ENCODE peak calls at places on chromosome 6, in eight cellular contexts. P, O, N, Z, R, X, J and C are unnamed samples.

GRCh38 chr6:167471548-167471930 is 146.7 kb downstream of the TTLL2 start:
- DNase-seq in Z (no peak), N (no peak), X (no peak), J (no peak), R (no peak), O (peak), P (no peak), C (no peak)

GRCh38 chr6:137352859-137353258 is 133.7 kb upstream of the IFNGR1 start:
- DNase-seq in O (peak), N (no peak), R (no peak), J (no peak), X (no peak), P (no peak), Z (no peak), C (no peak)

GRCh38 chr6:32954983-32955802 is 2.3 kb upstream of the HLA-DMA start:
- DNase-seq in J (no peak), O (no peak), R (no peak), Z (no peak), P (no peak), X (peak), N (no peak), C (no peak)

GRCh38 chr6:76771076-76771634 is 692.1 kb downstream of the HTR1B start:
- DNase-seq in Z (no peak), R (no peak), P (no peak), O (peak), J (peak), X (peak), N (no peak), C (no peak)

GRCh38 chr6:142842423-142843261 is 102.3 kb downstream of the HIVEP2 start:
- DNase-seq in Z (peak), P (peak), O (no peak), J (no peak), N (no peak), R (no peak), X (peak), C (peak)

GRCh38 chr6:3456395-3456767 is 469 bp downstream of the SLC22A23 start:
- DNase-seq in P (no peak), R (no peak), O (no peak), N (no peak), X (no peak), Z (no peak), J (no peak), C (no peak)

GRCh38 chr6:118309337-118310093 is 238.6 kb upstream of the PLN start:
- DNase-seq in O (no peak), Z (no peak), X (no peak), R (no peak), N (no peak), P (no peak), J (no peak), C (no peak)

GRCh38 chr6:159720708-159721107 is 6.6 kb upstream of the WTAP start:
- DNase-seq in X (peak), R (no peak), Z (no peak), O (peak), P (peak), J (peak), N (peak), C (peak)

GRCh38 chr6:140609956-140610355 is 1235.5 kb upstream of the CITED2 start:
- DNase-seq in O (no peak), R (no peak), P (no peak), X (no peak), N (no peak), J (no peak), Z (no peak), C (no peak)

GRCh38 chr6:149983145-149983544 is 19.4 kb downstream of the ULBP1 start:
- DNase-seq in R (no peak), N (no peak), P (no peak), X (no peak), Z (no peak), J (no peak), O (no peak), C (no peak)

GRCh38 chr6:2403546-2403945 is 158.1 kb upstream of the GMDS start:
- DNase-seq in O (no peak), X (no peak), J (peak), P (no peak), N (no peak), R (no peak), Z (no peak), C (no peak)

GRCh38 chr6:48765352-48765961 is 654.5 kb upstream of the PTCHD4 start:
- DNase-seq in X (peak), N (no peak), R (peak), P (no peak), J (peak), Z (peak), O (peak), C (no peak)

GRCh38 chr6:36094238-36094637 is 36.1 kb upstream of the MAPK13 start:
- DNase-seq in J (no peak), O (no peak), R (no peak), P (no peak), N (no peak), Z (no peak), X (no peak), C (no peak)

GRCh38 chr6:27441001-27441400 is 31.9 kb downstream of the ZNF184 start:
- DNase-seq in R (no peak), Z (peak), P (no peak), X (peak), N (no peak), O (no peak), J (no peak), C (no peak)

GRCh38 chr6:34202329-34203201 is 34.1 kb upstream of the HMGA1 start:
- DNase-seq in O (peak), Z (no peak), X (peak), P (no peak), J (no peak), R (no peak), N (no peak), C (no peak)

GRCh38 chr6:129753422-129753821 is 43.4 kb upstream of the ARHGAP18 start:
- DNase-seq in N (no peak), Z (peak), P (no peak), O (no peak), J (no peak), X (peak), R (no peak), C (no peak)

GRCh38 chr6:25492951-25493350 is 159.1 kb upstream of the SCGN start:
- DNase-seq in R (no peak), O (no peak), Z (no peak), J (no peak), N (no peak), X (no peak), P (no peak), C (no peak)

GRCh38 chr6:139600919-139601470 is 226.5 kb upstream of the CITED2 start:
- DNase-seq in N (no peak), J (no peak), Z (no peak), X (no peak), P (no peak), O (no peak), R (no peak), C (no peak)

GRCh38 chr6:157228421-157229218 is 94.7 kb downstream of the TMEM242 start:
- DNase-seq in O (peak), N (no peak), P (no peak), Z (no peak), R (no peak), J (peak), X (no peak), C (no peak)

GRCh38 chr6:144922120-144922722 is 637.1 kb downstream of the UTRN start:
- DNase-seq in P (no peak), O (no peak), R (no peak), X (no peak), J (no peak), N (no peak), Z (no peak), C (no peak)

GRCh38 chr6:33768644-33769120 is 20.2 kb downstream of the LEMD2 start:
- DNase-seq in Z (peak), J (peak), P (peak), N (peak), X (peak), R (peak), O (peak), C (peak)

GRCh38 chr6:47034919-47035318 is 7.2 kb downstream of the ADGRF1 start:
- DNase-seq in R (peak), X (peak), J (peak), O (peak), N (no peak), Z (peak), P (no peak), C (no peak)

GRCh38 chr6:146594495-146594894 is 4.3 kb upstream of the ADGB start:
- DNase-seq in R (peak), P (no peak), O (no peak), N (no peak), X (no peak), Z (no peak), J (no peak), C (no peak)

GRCh38 chr6:41288025-41288777 is 1.7 kb upstream of the TREM1 start:
- DNase-seq in R (no peak), Z (no peak), P (no peak), O (no peak), X (peak), J (peak), N (no peak), C (no peak)

GRCh38 chr6:11042750-11043551 is 1.2 kb downstream of the ELOVL2 start:
- DNase-seq in N (no peak), X (peak), P (no peak), O (peak), Z (no peak), J (peak), R (no peak), C (no peak)

GRCh38 chr6:19879663-19880062 is 42.5 kb downstream of the ID4 start:
- DNase-seq in P (no peak), J (peak), N (no peak), X (peak), O (no peak), R (no peak), Z (no peak), C (no peak)

GRCh38 chr6:167007930-167008329 is 8.7 kb downstream of the CEP43 start:
- DNase-seq in R (no peak), N (no peak), Z (no peak), X (no peak), P (no peak), O (no peak), J (no peak), C (no peak)

GRCh38 chr6:168377481-168377850 is 57.9 kb upstream of the DACT2 start:
- DNase-seq in N (no peak), Z (no peak), J (peak), R (no peak), P (no peak), X (no peak), O (no peak), C (no peak)

GRCh38 chr6:161100072-161100471 is 108.5 kb downstream of the MAP3K4 start:
- DNase-seq in O (no peak), R (peak), N (no peak), X (no peak), P (no peak), J (no peak), Z (no peak), C (no peak)

GRCh38 chr6:30219244-30219643 is 6.0 kb upstream of the TRIM26 start:
- DNase-seq in Z (peak), X (peak), P (peak), R (no peak), J (peak), N (peak), O (peak), C (peak)

GRCh38 chr6:170049641-170050491 is 241.0 kb downstream of the DLL1 start:
- DNase-seq in X (peak), O (no peak), N (no peak), P (no peak), R (peak), J (no peak), Z (no peak), C (no peak)

GRCh38 chr6:3230275-3231212 is 3.1 kb upstream of the TUBB2B start:
- DNase-seq in Z (peak), X (peak), P (no peak), O (peak), J (peak), R (peak), N (no peak), C (no peak)